ENCODE peak calls at places on chromosomes 5 and 9, in four cellular contexts. I is GM12878, W is H1, S is K562. Q is an unnamed sample.

GRCh38 chr5:138752341-138752950 is 779 bp upstream of the CTNNA1 start:
- DNase-seq in S (peak; percentile 55), W (peak; percentile 57), I (no peak), Q (peak; percentile 34)

GRCh38 chr9:14043491-14043890 is 270.4 kb downstream of the NFIB start:
- DNase-seq in W (no peak), S (no peak), I (no peak), Q (no peak)

GRCh38 chr9:72203205-72203803 is 54.1 kb downstream of the GDA start:
- DNase-seq in I (no peak), S (peak; percentile 22), W (no peak), Q (peak; percentile 28)

GRCh38 chr9:95989304-95989703 is 113.8 kb downstream of the ERCC6L2 start:
- DNase-seq in S (no peak), W (no peak), I (no peak), Q (no peak)

GRCh38 chr5:154287136-154287535 is 96.6 kb downstream of the GALNT10 start:
- DNase-seq in S (no peak), I (no peak), W (no peak), Q (no peak)

GRCh38 chr9:69549310-69550202 is 122.6 kb downstream of the APBA1 start:
- DNase-seq in S (peak; percentile 32), W (no peak), I (no peak), Q (peak; percentile 38)

GRCh38 chr5:99138911-99139310 is 210.1 kb upstream of the CHD1 start:
- DNase-seq in I (no peak), W (no peak), S (no peak), Q (no peak)

GRCh38 chr5:115977988-115978387 is 15.7 kb downstream of the LVRN start:
- DNase-seq in S (no peak), I (no peak), W (no peak), Q (no peak)

DNA sequence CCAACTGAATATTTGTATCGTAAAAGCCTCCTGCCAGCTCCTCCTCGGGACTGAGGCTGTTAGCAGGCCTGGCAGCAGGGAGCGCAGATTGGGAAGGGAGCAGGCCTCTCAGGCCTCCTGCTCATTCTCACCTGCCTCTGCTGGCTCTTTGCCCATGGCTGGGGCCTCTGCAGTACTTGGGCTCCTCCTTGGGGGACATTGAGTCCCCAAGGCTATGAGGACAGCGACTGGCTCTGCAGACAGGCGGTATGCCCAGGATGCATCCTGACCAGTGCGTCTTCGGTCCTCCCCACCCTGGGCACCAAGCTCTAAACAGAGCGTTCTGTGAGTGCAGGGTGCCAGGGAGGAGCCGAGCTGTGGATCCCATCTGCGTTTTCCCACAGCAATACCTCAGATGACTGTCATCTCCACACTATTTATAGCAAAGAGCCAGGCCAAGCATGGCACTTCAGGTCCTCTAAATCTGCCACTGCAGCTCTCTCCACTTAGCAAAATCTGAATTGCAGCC is 38.7 kb downstream of the TSTD2 start:
- DNase-seq in S (no peak), W (no peak), I (no peak), Q (no peak)
- TF ChIP-seq EGR1 in S (no peak), W (no peak), I (no peak), Q (no peak)

GRCh38 chr5:179763215-179763945 is 30.4 kb upstream of the LTC4S start:
- DNase-seq in S (peak; percentile 75), W (no peak), I (no peak), Q (peak; percentile 38)

GRCh38 chr5:179759961-179760541 is 27.4 kb downstream of the MAML1 start:
- DNase-seq in W (no peak), I (peak; percentile 32), S (peak; percentile 32), Q (no peak)

GRCh38 chr5:179762079-179762780 is 29.6 kb downstream of the MAML1 start:
- DNase-seq in S (peak; percentile 63), I (peak; percentile 12), W (no peak), Q (no peak)

GRCh38 chr5:179765400-179765799 is 28.4 kb upstream of the LTC4S start:
- DNase-seq in W (no peak), I (no peak), S (no peak), Q (no peak)

GRCh38 chr5:179762781-179763176 is 30.2 kb downstream of the MAML1 start:
- DNase-seq in I (no peak), W (no peak), S (no peak), Q (no peak)
- TF ChIP-seq EGR1 in I (no peak), W (no peak), S (no peak), Q (no peak)

DNA sequence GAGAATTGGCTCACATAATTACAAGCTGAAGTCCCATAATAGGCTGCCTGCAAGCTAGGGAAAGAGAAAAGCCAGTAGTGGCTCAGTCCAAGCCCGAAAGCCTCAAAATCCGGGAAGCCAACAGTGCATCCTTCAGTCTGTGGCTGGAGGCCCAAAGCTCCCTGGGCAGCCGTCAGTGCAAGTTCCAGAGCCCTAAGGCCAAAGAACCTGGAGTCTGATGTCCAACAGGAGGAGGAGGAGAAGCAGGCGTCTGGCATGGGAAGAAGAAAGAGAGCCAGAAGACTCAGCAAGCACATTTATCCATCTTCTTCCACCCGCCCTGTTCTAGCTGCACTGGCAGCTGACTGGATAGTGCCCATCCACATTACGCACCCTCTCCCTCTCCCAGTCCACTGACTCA is 213.4 kb downstream of the GAS1 start:
- DNase-seq in W (no peak), I (no peak), S (no peak), Q (no peak)
- TF ChIP-seq EGR1 in W (no peak), I (no peak), S (no peak), Q (no peak)

GRCh38 chr9:128912270-128912853 is 8.4 kb upstream of the PHYHD1 start:
- DNase-seq in W (no peak), I (no peak), S (no peak), Q (peak; percentile 43)
- TF ChIP-seq EGR1 in W (no peak), I (no peak), S (peak; percentile 41), Q (peak; percentile 49)

DNA sequence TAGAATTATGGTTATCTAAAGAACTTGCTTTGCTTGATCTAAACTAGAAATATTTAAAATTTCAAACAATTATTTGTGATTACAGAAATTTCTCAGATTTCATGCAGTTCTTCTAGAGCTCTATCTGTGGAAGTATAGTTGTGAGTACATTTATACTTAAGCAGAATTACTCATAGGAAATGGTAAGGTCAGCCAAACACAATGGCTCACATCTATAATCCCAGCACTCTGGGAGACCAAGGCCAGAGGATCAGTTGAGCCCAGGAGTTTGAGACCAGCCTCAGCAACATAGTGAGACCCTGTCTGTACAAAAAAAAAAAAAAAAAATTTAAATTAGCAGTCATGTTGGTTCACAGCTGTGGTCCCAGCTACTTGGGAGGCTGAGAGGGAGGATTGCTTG is 71.0 kb downstream of the INVS start:
- DNase-seq in I (no peak), W (no peak), S (no peak), Q (no peak)
- TF ChIP-seq EGR1 in I (no peak), W (no peak), S (no peak), Q (no peak)